ENCODE peak calls at places on chromosomes 2 and 18, in five cellular contexts. One of them, this sample, is unnamed.

GRCh38 chr18:23588836-23589560 is 2.7 kb upstream of the NPC1 start:
- DNase-seq in naive thymus-derived CD4-positive, alpha-beta T cell: no peak
- DNase-seq in GM20000: no peak
- DNase-seq in ovary: no peak
- DNase-seq in right cardiac atrium: no peak
- DNase-seq in this sample: no peak

GRCh38 chr18:67766930-67767329 is 250.4 kb upstream of the DSEL start:
- DNase-seq in naive thymus-derived CD4-positive, alpha-beta T cell: no peak
- DNase-seq in GM20000: no peak
- DNase-seq in ovary: no peak
- DNase-seq in right cardiac atrium: no peak
- DNase-seq in this sample: no peak

GRCh38 chr2:85795331-85796045 is 41.7 kb downstream of the ATOH8 start:
- DNase-seq in naive thymus-derived CD4-positive, alpha-beta T cell: no peak
- DNase-seq in GM20000: no peak
- DNase-seq in ovary: no peak
- DNase-seq in right cardiac atrium: peak
- DNase-seq in this sample: no peak

GRCh38 chr2:43224571-43225092 is 1.8 kb downstream of the ZFP36L2 start:
- DNase-seq in naive thymus-derived CD4-positive, alpha-beta T cell: peak
- DNase-seq in GM20000: peak
- DNase-seq in ovary: no peak
- DNase-seq in right cardiac atrium: peak
- DNase-seq in this sample: peak

GRCh38 chr2:227411320-227411989 is 23.7 kb upstream of the SCYGR1 start:
- DNase-seq in naive thymus-derived CD4-positive, alpha-beta T cell: peak
- DNase-seq in GM20000: peak
- DNase-seq in ovary: no peak
- DNase-seq in right cardiac atrium: no peak
- DNase-seq in this sample: no peak

GRCh38 chr2:11836647-11837219 is 90.3 kb downstream of the LPIN1 start:
- DNase-seq in naive thymus-derived CD4-positive, alpha-beta T cell: no peak
- DNase-seq in GM20000: no peak
- DNase-seq in ovary: no peak
- DNase-seq in right cardiac atrium: no peak
- DNase-seq in this sample: no peak

GRCh38 chr2:106159867-106160785 is 34.0 kb downstream of the UXS1 start:
- DNase-seq in naive thymus-derived CD4-positive, alpha-beta T cell: peak
- DNase-seq in GM20000: no peak
- DNase-seq in ovary: no peak
- DNase-seq in right cardiac atrium: no peak
- DNase-seq in this sample: no peak

GRCh38 chr2:192155521-192156118 is 39.1 kb downstream of the TMEFF2 start:
- DNase-seq in naive thymus-derived CD4-positive, alpha-beta T cell: no peak
- DNase-seq in GM20000: no peak
- DNase-seq in ovary: no peak
- DNase-seq in right cardiac atrium: no peak
- DNase-seq in this sample: no peak

GRCh38 chr2:102187191-102188150 is 648 bp downstream of the IL1RL2 start:
- DNase-seq in naive thymus-derived CD4-positive, alpha-beta T cell: peak
- DNase-seq in GM20000: no peak
- DNase-seq in ovary: peak
- DNase-seq in right cardiac atrium: peak
- DNase-seq in this sample: peak

GRCh38 chr18:2897015-2897414 is 50.2 kb downstream of the EMILIN2 start:
- DNase-seq in naive thymus-derived CD4-positive, alpha-beta T cell: no peak
- DNase-seq in GM20000: no peak
- DNase-seq in ovary: no peak
- DNase-seq in right cardiac atrium: no peak
- DNase-seq in this sample: no peak

GRCh38 chr18:42576141-42576540 is 539.3 kb downstream of the RIT2 start:
- DNase-seq in naive thymus-derived CD4-positive, alpha-beta T cell: no peak
- DNase-seq in GM20000: no peak
- DNase-seq in ovary: no peak
- DNase-seq in right cardiac atrium: no peak
- DNase-seq in this sample: no peak

GRCh38 chr2:157190151-157190550 is 67.4 kb upstream of the GALNT5 start:
- DNase-seq in naive thymus-derived CD4-positive, alpha-beta T cell: no peak
- DNase-seq in GM20000: no peak
- DNase-seq in ovary: no peak
- DNase-seq in right cardiac atrium: no peak
- DNase-seq in this sample: no peak

GRCh38 chr2:231791107-231791506 is 4.9 kb downstream of the COPS7B start:
- DNase-seq in naive thymus-derived CD4-positive, alpha-beta T cell: no peak
- DNase-seq in GM20000: no peak
- DNase-seq in ovary: no peak
- DNase-seq in right cardiac atrium: no peak
- DNase-seq in this sample: no peak

GRCh38 chr2:146981921-146982320 is 862.9 kb upstream of the ACVR2A start:
- DNase-seq in naive thymus-derived CD4-positive, alpha-beta T cell: no peak
- DNase-seq in GM20000: no peak
- DNase-seq in ovary: no peak
- DNase-seq in right cardiac atrium: no peak
- DNase-seq in this sample: no peak

GRCh38 chr18:44229693-44230108 is 451.0 kb upstream of the SETBP1 start:
- DNase-seq in naive thymus-derived CD4-positive, alpha-beta T cell: no peak
- DNase-seq in GM20000: no peak
- DNase-seq in ovary: peak
- DNase-seq in right cardiac atrium: peak
- DNase-seq in this sample: peak

GRCh38 chr2:60262178-60262577 is 291.3 kb downstream of the BCL11A start:
- DNase-seq in naive thymus-derived CD4-positive, alpha-beta T cell: no peak
- DNase-seq in GM20000: no peak
- DNase-seq in ovary: no peak
- DNase-seq in right cardiac atrium: no peak
- DNase-seq in this sample: no peak

GRCh38 chr2:47784349-47784851 is 1.5 kb downstream of the MSH6 start:
- DNase-seq in naive thymus-derived CD4-positive, alpha-beta T cell: no peak
- DNase-seq in GM20000: no peak
- DNase-seq in ovary: peak
- DNase-seq in right cardiac atrium: no peak
- DNase-seq in this sample: no peak

GRCh38 chr2:223100061-223100511 is 48.1 kb downstream of the KCNE4 start:
- DNase-seq in naive thymus-derived CD4-positive, alpha-beta T cell: no peak
- DNase-seq in GM20000: no peak
- DNase-seq in ovary: peak
- DNase-seq in right cardiac atrium: peak
- DNase-seq in this sample: peak

GRCh38 chr2:17539596-17539992 is 902 bp upstream of the VSNL1 start:
- DNase-seq in naive thymus-derived CD4-positive, alpha-beta T cell: no peak
- DNase-seq in GM20000: no peak
- DNase-seq in ovary: peak
- DNase-seq in right cardiac atrium: peak
- DNase-seq in this sample: peak

GRCh38 chr2:236166781-236167296 is 1.3 kb downstream of the GBX2 start:
- DNase-seq in naive thymus-derived CD4-positive, alpha-beta T cell: no peak
- DNase-seq in GM20000: peak
- DNase-seq in ovary: no peak
- DNase-seq in right cardiac atrium: peak
- DNase-seq in this sample: no peak

GRCh38 chr2:45745231-45745630 is 93.8 kb downstream of the PRKCE start:
- DNase-seq in naive thymus-derived CD4-positive, alpha-beta T cell: no peak
- DNase-seq in GM20000: no peak
- DNase-seq in ovary: no peak
- DNase-seq in right cardiac atrium: no peak
- DNase-seq in this sample: no peak

GRCh38 chr2:70456594-70457495 is 96.8 kb downstream of the TGFA start:
- DNase-seq in naive thymus-derived CD4-positive, alpha-beta T cell: no peak
- DNase-seq in GM20000: no peak
- DNase-seq in ovary: no peak
- DNase-seq in right cardiac atrium: no peak
- DNase-seq in this sample: no peak

GRCh38 chr18:6370886-6371635 is 43.6 kb downstream of the L3MBTL4 start:
- DNase-seq in naive thymus-derived CD4-positive, alpha-beta T cell: no peak
- DNase-seq in GM20000: no peak
- DNase-seq in ovary: no peak
- DNase-seq in right cardiac atrium: peak
- DNase-seq in this sample: no peak

GRCh38 chr2:225340923-225341322 is 58.6 kb upstream of the NYAP2 start:
- DNase-seq in naive thymus-derived CD4-positive, alpha-beta T cell: no peak
- DNase-seq in GM20000: no peak
- DNase-seq in ovary: no peak
- DNase-seq in right cardiac atrium: no peak
- DNase-seq in this sample: no peak

GRCh38 chr18:9335255-9336045 is 877 bp downstream of the TWSG1 start:
- DNase-seq in naive thymus-derived CD4-positive, alpha-beta T cell: peak
- DNase-seq in GM20000: no peak
- DNase-seq in ovary: no peak
- DNase-seq in right cardiac atrium: no peak
- DNase-seq in this sample: no peak

GRCh38 chr2:17962874-17963273 is 84.4 kb downstream of the KCNS3 start:
- DNase-seq in naive thymus-derived CD4-positive, alpha-beta T cell: no peak
- DNase-seq in GM20000: no peak
- DNase-seq in ovary: no peak
- DNase-seq in right cardiac atrium: no peak
- DNase-seq in this sample: no peak

This sample was measured in left ventricle myocardium inferior.